ENCODE peak calls at places on chromosomes 2 and 18, in ten cellular contexts. I is uterus, E is right atrium auricular region, P is cardiac muscle cell, W is A549, G is adrenal gland, Y is PC-9, R is astrocyte, B is fibroblast of lung, Z is body of pancreas. K is an unnamed sample.

GRCh38 chr2:110659248-110659647 is 18.6 kb downstream of the BUB1 start:
- DNase-seq in I (no peak), E (no peak), P (no peak), W (no peak), G (no peak), Y (no peak), R (peak; percentile 57), B (no peak), Z (no peak), K (no peak)

GRCh38 chr2:112661656-112662305 is 16.0 kb downstream of the SLC20A1 start:
- DNase-seq in I (no peak), E (no peak), P (no peak), W (no peak), G (no peak), Y (peak; percentile 92), R (no peak), B (no peak), Z (no peak), K (no peak)

GRCh38 chr18:830315-830901 is 18.4 kb upstream of the YES1 start:
- DNase-seq in I (peak; percentile 21), E (no peak), P (peak; percentile 83), W (no peak), G (no peak), Y (no peak), R (peak; percentile 77), B (peak; percentile 39), Z (no peak), K (no peak)

GRCh38 chr2:27729614-27730013 is 41.9 kb upstream of the MRPL33 start:
- DNase-seq in I (no peak), E (no peak), P (no peak), W (no peak), G (no peak), Y (no peak), R (no peak), B (no peak), Z (no peak), K (no peak)

GRCh38 chr2:79359419-79359818 is 153.4 kb upstream of the CTNNA2 start:
- DNase-seq in I (no peak), E (no peak), P (no peak), W (no peak), G (no peak), Y (no peak), R (no peak), B (no peak), Z (no peak), K (no peak)

GRCh38 chr2:43311276-43311675 is 84.9 kb upstream of the ZFP36L2 start:
- DNase-seq in I (no peak), E (no peak), P (peak; percentile 90), W (no peak), G (peak; percentile 35), Y (peak; percentile 89), R (peak; percentile 82), B (peak; percentile 72), Z (no peak), K (no peak)

GRCh38 chr2:172106128-172106961 is 3.6 kb upstream of the DLX2 start:
- DNase-seq in I (no peak), E (no peak), P (peak; percentile 48), W (peak; percentile 82), G (no peak), Y (no peak), R (no peak), B (no peak), Z (no peak), K (no peak)

GRCh38 chr2:223598994-223599645 is 3.0 kb downstream of the SCG2 start:
- DNase-seq in I (no peak), E (no peak), P (peak; percentile 93), W (no peak), G (no peak), Y (no peak), R (peak; percentile 87), B (peak; percentile 90), Z (no peak), K (no peak)

GRCh38 chr2:69933839-69934613 is 19.1 kb downstream of the MXD1 start:
- DNase-seq in I (no peak), E (peak; percentile 77), P (peak; percentile 95), W (peak; percentile 60), G (peak; percentile 50), Y (peak; percentile 79), R (peak; percentile 86), B (peak; percentile 84), Z (no peak), K (no peak)

GRCh38 chr2:47118581-47118980 is 36.5 kb downstream of the STPG4 start:
- DNase-seq in I (no peak), E (no peak), P (no peak), W (no peak), G (no peak), Y (no peak), R (no peak), B (no peak), Z (no peak), K (no peak)

GRCh38 chr18:56910967-56911366 is 235.9 kb upstream of the BOD1L2 start:
- DNase-seq in I (no peak), E (no peak), P (no peak), W (no peak), G (no peak), Y (no peak), R (no peak), B (no peak), Z (no peak), K (no peak)

GRCh38 chr2:189661957-189662321 is 680 bp downstream of the ASNSD1 start:
- DNase-seq in I (no peak), E (no peak), P (no peak), W (no peak), G (no peak), Y (no peak), R (no peak), B (no peak), Z (no peak), K (no peak)

GRCh38 chr2:137252934-137253333 is 487.6 kb downstream of the THSD7B start:
- DNase-seq in I (no peak), E (no peak), P (no peak), W (no peak), G (no peak), Y (no peak), R (peak; percentile 57), B (no peak), Z (no peak), K (no peak)

GRCh38 chr2:227228061-227228667 is 63.7 kb downstream of the COL4A3 start:
- DNase-seq in I (no peak), E (peak; percentile 78), P (peak; percentile 7), W (peak; percentile 7), G (peak; percentile 45), Y (peak; percentile 57), R (no peak), B (no peak), Z (peak; percentile 37), K (no peak)

GRCh38 chr2:69291004-69291650 is 95.9 kb downstream of the GFPT1 start:
- DNase-seq in I (peak; percentile 68), E (no peak), P (peak; percentile 74), W (no peak), G (no peak), Y (no peak), R (peak; percentile 86), B (peak; percentile 54), Z (no peak), K (no peak)

GRCh38 chr2:4992226-4992625 is 700.0 kb upstream of the SOX11 start:
- DNase-seq in I (no peak), E (no peak), P (no peak), W (no peak), G (no peak), Y (no peak), R (no peak), B (peak; percentile 23), Z (no peak), K (no peak)

GRCh38 chr2:145931836-145932352 is 1412.0 kb upstream of the ZEB2 start:
- DNase-seq in I (no peak), E (no peak), P (no peak), W (no peak), G (no peak), Y (no peak), R (no peak), B (no peak), Z (no peak), K (no peak)

GRCh38 chr2:46655551-46656436 is 176.4 kb downstream of the TMEM247 start:
- DNase-seq in I (peak; percentile 44), E (no peak), P (peak; percentile 84), W (no peak), G (no peak), Y (no peak), R (peak; percentile 88), B (no peak), Z (no peak), K (no peak)

GRCh38 chr2:237447496-237447895 is 33.5 kb upstream of the COL6A3 start:
- DNase-seq in I (no peak), E (no peak), P (no peak), W (no peak), G (no peak), Y (no peak), R (no peak), B (no peak), Z (no peak), K (no peak)

GRCh38 chr2:106158871-106159270 is 35.2 kb downstream of the UXS1 start:
- DNase-seq in I (no peak), E (no peak), P (no peak), W (no peak), G (no peak), Y (no peak), R (no peak), B (no peak), Z (no peak), K (no peak)
- TF ChIP-seq CTCF in I (no peak), E (no peak), P (no peak), W (no peak), G (no peak), Y (no peak), R (no peak), B (no peak), Z (no peak), K (no peak)

GRCh38 chr2:58521803-58522602 is 280.9 kb upstream of the FANCL start:
- DNase-seq in I (no peak), E (no peak), P (no peak), W (no peak), G (no peak), Y (no peak), R (peak; percentile 64), B (no peak), Z (no peak), K (no peak)
- H3K4me3 ChIP-seq in I (no peak overlapping the region), E (no peak overlapping the region), P (no peak overlapping the region), W (no peak overlapping the region), G (no peak overlapping the region), Y (no peak overlapping the region), R (no peak overlapping the region), B (no peak overlapping the region), Z (no peak overlapping the region), K (no peak overlapping the region)

GRCh38 chr18:55779461-55779710 is 191.4 kb upstream of the TCF4 start:
- DNase-seq in I (no peak), E (peak; percentile 62), P (no peak), W (no peak), G (no peak), Y (no peak), R (no peak), B (no peak), Z (no peak), K (no peak)
- H3K27ac ChIP-seq in I (peak overlapping the region; percentile 79), E (peak overlapping the region; percentile 86), P (no peak overlapping the region), W (no peak overlapping the region), G (no peak overlapping the region), Y (no peak overlapping the region), R (no peak overlapping the region), B (no peak overlapping the region), Z (no peak overlapping the region), K (no peak overlapping the region)

DNA sequence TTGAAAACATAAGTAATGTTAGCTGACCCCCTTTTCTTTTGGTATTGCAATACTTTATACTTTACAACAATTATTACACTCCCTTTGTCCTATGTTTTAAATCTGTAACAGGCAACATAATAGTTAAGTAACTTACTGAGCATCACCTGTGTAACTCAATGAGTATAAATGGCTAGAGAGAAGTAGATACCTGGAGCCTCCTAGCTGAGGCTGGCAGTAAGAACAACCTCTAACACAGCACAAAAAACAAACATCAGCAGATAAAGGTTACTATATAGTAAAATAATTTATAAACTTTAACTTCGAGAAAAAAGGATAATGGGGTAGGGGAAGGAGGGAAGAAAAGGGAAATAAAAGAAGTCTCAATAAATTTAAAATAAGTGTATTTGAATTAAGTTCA is 73.1 kb upstream of the ST8SIA5 start:
- DNase-seq in I (no peak), E (no peak), P (no peak), W (no peak), G (no peak), Y (no peak), R (no peak), B (no peak), Z (no peak), K (no peak)
- TF ChIP-seq CTCF in I (no peak), E (no peak), P (no peak), W (no peak), G (no peak), Y (no peak), R (no peak), B (no peak), Z (no peak), K (no peak)